ENCODE peak calls at places on chromosome 15, in four cellular contexts. M is A549, T is K562, A is HepG2. Z is an unnamed sample.

GRCh38 chr15:48671381-48672022 is 26.0 kb upstream of the FBN1 start:
- DNase-seq in A (no peak), T (peak; percentile 23), M (no peak), Z (peak; percentile 89)

GRCh38 chr15:33194237-33194636 is 277 bp downstream of the FMN1 start:
- DNase-seq in M (no peak), T (peak; percentile 24), A (no peak), Z (no peak)

GRCh38 chr15:58947179-58947578 is 13.7 kb upstream of the SLTM start:
- DNase-seq in M (no peak), A (no peak), T (no peak), Z (no peak)

GRCh38 chr15:81612631-81613030 is 238.6 kb upstream of the TMC3 start:
- DNase-seq in M (no peak), A (no peak), T (peak; percentile 3), Z (no peak)

GRCh38 chr15:38610748-38611147 is 46.1 kb upstream of the RASGRP1 start:
- DNase-seq in A (no peak), T (no peak), M (no peak), Z (no peak)

GRCh38 chr15:71588746-71589145 is 221.6 kb upstream of the NR2E3 start:
- DNase-seq in M (peak; percentile 53), A (peak; percentile 10), T (no peak), Z (peak; percentile 86)

GRCh38 chr15:38440353-38441129 is 13.4 kb upstream of the FAM98B start:
- DNase-seq in M (peak; percentile 6), T (peak; percentile 50), A (peak; percentile 75), Z (peak; percentile 62)

GRCh38 chr15:36887214-36888017 is 212.9 kb downstream of the MEIS2 start:
- DNase-seq in M (no peak), A (no peak), T (peak; percentile 43), Z (no peak)

GRCh38 chr15:73897441-73898261 is 24.3 kb downstream of the TBC1D21 start:
- DNase-seq in T (peak; percentile 88), A (peak; percentile 25), M (peak; percentile 67), Z (peak; percentile 96)

GRCh38 chr15:101052681-101053121 is 133.5 kb downstream of the LRRK1 start:
- DNase-seq in A (no peak), T (no peak), M (no peak), Z (no peak)

GRCh38 chr15:73081321-73081958 is 29.2 kb downstream of the NEO1 start:
- DNase-seq in A (peak; percentile 41), T (peak; percentile 8), M (peak; percentile 28), Z (peak; percentile 71)

GRCh38 chr15:26888761-26889160 is 21.9 kb downstream of the GABRA5 start:
- DNase-seq in M (peak; percentile 1), T (no peak), A (peak; percentile 14), Z (no peak)

GRCh38 chr15:42724276-42724675 is 12.7 kb downstream of the CDAN1 start:
- DNase-seq in A (no peak), T (no peak), M (no peak), Z (no peak)

GRCh38 chr15:42719051-42719450 is 17.9 kb downstream of the CDAN1 start:
- DNase-seq in T (no peak), A (no peak), M (no peak), Z (no peak)

GRCh38 chr15:42723068-42723467 is 13.9 kb downstream of the CDAN1 start:
- DNase-seq in M (no peak), T (no peak), A (peak; percentile 15), Z (no peak)

GRCh38 chr15:42720071-42720470 is 16.9 kb downstream of the CDAN1 start:
- DNase-seq in M (no peak), T (no peak), A (no peak), Z (no peak)

GRCh38 chr15:42721016-42721415 is 15.9 kb downstream of the CDAN1 start:
- DNase-seq in A (no peak), T (no peak), M (no peak), Z (no peak)
- TF ChIP-seq MAZ in A (no peak), T (no peak), M (no peak), Z (no peak)

GRCh38 chr15:46471096-46471495 is 836.3 kb downstream of the SQOR start:
- DNase-seq in T (no peak), A (no peak), M (no peak), Z (no peak)

GRCh38 chr15:46461416-46461815 is 826.6 kb downstream of the SQOR start:
- DNase-seq in M (no peak), T (no peak), A (peak; percentile 3), Z (no peak)

DNA sequence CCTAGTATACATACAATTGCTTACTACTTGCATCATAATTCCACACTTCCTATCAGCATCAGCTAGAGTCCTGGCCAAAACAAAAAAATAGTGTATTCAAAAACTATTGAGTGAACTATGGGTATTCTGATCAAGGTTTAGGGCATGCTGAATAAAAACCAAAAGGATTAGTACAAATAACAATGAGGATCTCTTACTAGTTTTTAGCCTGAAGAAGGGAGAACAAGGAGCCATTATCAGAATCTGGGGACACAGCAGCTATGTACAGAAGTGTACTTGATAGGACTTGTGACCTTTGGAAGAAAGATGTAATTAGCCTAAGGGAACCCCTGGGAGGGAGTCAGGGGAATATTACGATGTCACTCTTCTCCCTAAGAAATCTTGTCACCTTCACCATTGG is 832.2 kb downstream of the SQOR start:
- DNase-seq in A (no peak), T (no peak), M (no peak), Z (no peak)
- H3K4me1 ChIP-seq in A (no peaks in the 10 kb centered on the region), T (no peaks in the 10 kb centered on the region), M (no peaks in the 10 kb centered on the region), Z (no peaks in the 10 kb centered on the region)

DNA sequence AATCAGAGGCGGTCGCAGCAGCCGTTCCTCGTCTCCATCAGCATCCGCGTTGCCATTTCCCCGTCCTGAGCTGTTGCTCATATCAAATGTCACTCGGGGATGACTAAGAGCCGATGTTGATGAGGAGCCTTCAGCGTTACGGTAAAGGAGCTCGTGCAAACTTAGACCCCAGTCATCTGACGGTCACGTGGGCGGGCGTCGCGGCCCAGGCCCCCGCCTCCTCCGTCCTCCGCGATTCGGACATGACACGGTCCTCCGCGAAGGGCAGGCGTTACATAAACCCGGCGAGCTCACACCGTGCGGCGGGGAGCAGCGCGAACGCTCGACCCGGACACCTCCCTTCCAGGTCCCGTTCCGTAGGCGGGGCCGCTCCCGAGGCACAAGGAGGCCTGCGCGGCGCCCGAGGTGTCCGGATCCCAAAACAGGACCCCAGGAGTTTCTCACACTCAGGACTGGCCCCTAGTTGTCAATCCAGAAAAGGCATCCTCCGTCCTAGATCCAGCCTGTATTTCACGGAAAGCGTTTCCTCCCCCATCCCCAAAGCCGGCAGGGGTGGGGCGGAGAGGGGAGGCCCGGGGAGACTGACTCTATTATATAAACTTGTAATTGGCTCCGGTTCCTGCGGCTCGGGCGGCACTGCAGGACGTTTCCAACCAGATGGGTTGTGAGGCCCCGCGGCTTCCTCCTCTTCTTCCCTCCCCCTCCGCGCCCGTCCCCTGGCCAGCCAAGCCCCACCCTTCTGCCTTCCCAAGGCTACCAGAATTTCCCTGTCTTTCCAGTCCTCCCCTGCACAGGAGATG is 100.0 kb upstream of the IGF1R start:
- DNase-seq in A (no peak), T (no peak), M (peak; percentile 84), Z (peak; percentile 73)
- TF ChIP-seq MAZ in A (no peak), T (no peak), M (no peak), Z (peak; percentile 14)

GRCh38 chr15:78040653-78041244 is 36.8 kb downstream of the TBC1D2B start:
- DNase-seq in M (no peak), A (no peak), T (no peak), Z (no peak)

GRCh38 chr15:78037779-78038305 is 39.7 kb downstream of the TBC1D2B start:
- DNase-seq in A (no peak), M (no peak), T (no peak), Z (no peak)

GRCh38 chr15:78037328-78037727 is 40.2 kb downstream of the TBC1D2B start:
- DNase-seq in A (no peak), M (no peak), T (no peak), Z (no peak)

GRCh38 chr15:78035861-78036476 is 41.5 kb downstream of the TBC1D2B start:
- DNase-seq in A (peak; percentile 85), M (no peak), T (peak; percentile 34), Z (no peak)

DNA sequence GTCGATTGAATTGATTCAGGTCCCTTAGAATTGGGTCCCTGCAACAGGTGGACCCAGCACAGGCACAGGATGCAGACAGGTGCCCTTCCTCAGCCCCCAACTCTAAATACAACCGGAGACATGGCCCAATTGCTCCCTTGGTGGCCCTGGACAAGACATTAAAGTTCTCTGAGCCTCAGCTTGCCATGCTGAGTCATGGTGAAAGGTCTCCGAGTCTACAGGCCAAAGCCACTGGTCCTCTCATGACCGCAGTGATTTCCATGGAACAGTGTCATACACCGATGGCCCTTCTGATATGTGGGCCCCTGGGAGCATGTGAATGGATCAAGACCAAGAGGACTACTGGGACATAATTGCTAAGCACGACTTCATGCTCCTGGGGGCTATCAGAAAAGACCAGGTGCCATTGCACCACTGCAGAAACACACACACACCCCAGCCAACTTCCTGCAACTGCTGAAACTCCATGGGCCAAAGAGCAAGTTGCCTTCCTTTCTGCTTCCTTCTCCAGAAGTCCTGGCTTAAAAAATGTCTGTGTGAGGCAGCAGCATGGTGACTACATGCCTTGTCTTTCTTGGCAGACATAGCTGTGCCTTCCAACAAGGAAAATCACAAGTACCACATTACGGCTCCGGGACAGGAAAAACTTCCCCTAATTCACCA is 38.8 kb downstream of the TBC1D2B start:
- DNase-seq in T (no peak), M (no peak), A (no peak), Z (no peak)
- H3K4me1 ChIP-seq in T (peaks cover 24% of the 10 kb centered on the region), M (no peaks in the 10 kb centered on the region), A (peaks cover 45% of the 10 kb centered on the region), Z (peaks cover 15% of the 10 kb centered on the region)

Z was measured in IMR-90.